ENCODE peak calls at places on chromosomes 13 and 19, in eight cellular contexts. O, V, H, N, R, M, J and Z are unnamed samples.

GRCh38 chr19:15623711-15624318 is 8.8 kb downstream of the CYP4F8 start:
- DNase-seq in O (no peak), V (no peak), H (peak; percentile 51), N (no peak), R (no peak), M (no peak), J (no peak), Z (no peak)

GRCh38 chr19:42269518-42270345 is 680 bp downstream of the CIC start:
- DNase-seq in O (no peak), V (no peak), H (no peak), N (no peak), R (no peak), M (no peak), J (no peak), Z (peak; percentile 34)

GRCh38 chr19:30064776-30065494 is 122.9 kb downstream of the URI1 start:
- DNase-seq in O (no peak), V (no peak), H (peak; percentile 7), N (no peak), R (no peak), M (no peak), J (no peak), Z (no peak)

GRCh38 chr13:98181106-98181815 is 4.2 kb upstream of the RNF113B start:
- DNase-seq in O (no peak), V (no peak), H (no peak), N (no peak), R (no peak), M (no peak), J (no peak), Z (no peak)

GRCh38 chr13:22874839-22875238 is 305.9 kb upstream of the SGCG start:
- DNase-seq in O (no peak), V (no peak), H (no peak), N (no peak), R (no peak), M (no peak), J (no peak), Z (no peak)

GRCh38 chr19:39816287-39817048 is 17.5 kb downstream of the DYRK1B start:
- DNase-seq in O (no peak), V (no peak), H (no peak), N (no peak), R (no peak), M (no peak), J (no peak), Z (no peak)

GRCh38 chr19:38383743-38384142 is 4.1 kb downstream of the GGN start:
- DNase-seq in O (no peak), V (no peak), H (no peak), N (no peak), R (no peak), M (no peak), J (no peak), Z (no peak)

GRCh38 chr13:43640476-43640875 is 146.3 kb downstream of the ENOX1 start:
- DNase-seq in O (no peak), V (no peak), H (no peak), N (no peak), R (no peak), M (no peak), J (no peak), Z (no peak)